ENCODE peak calls at places on chromosomes 5 and 9, in five cellular contexts. L, M, Q, G and O are unnamed samples.

GRCh38 chr5:2898661-2899060 is 147.2 kb upstream of the IRX2 start:
- DNase-seq in L (no peak), M (no peak), Q (no peak), G (no peak), O (peak)

GRCh38 chr5:88145205-88145602 is 123.4 kb downstream of the TMEM161B start:
- DNase-seq in L (no peak), M (no peak), Q (no peak), G (no peak), O (peak)

GRCh38 chr5:77623341-77623740 is 15.2 kb downstream of the OTP start:
- DNase-seq in L (no peak), M (no peak), Q (no peak), G (no peak), O (no peak)

GRCh38 chr5:98599016-98599415 is 174.4 kb upstream of the RGMB start:
- DNase-seq in L (no peak), M (no peak), Q (no peak), G (no peak), O (no peak)

GRCh38 chr5:113281194-113281593 is 153.6 kb downstream of the TSSK1B start:
- DNase-seq in L (no peak), M (no peak), Q (no peak), G (no peak), O (no peak)

GRCh38 chr5:88660326-88660946 is 222.5 kb downstream of the MEF2C start:
- DNase-seq in L (no peak), M (no peak), Q (peak), G (no peak), O (no peak)

GRCh38 chr5:56729488-56729887 is 85.9 kb upstream of the MAP3K1 start:
- DNase-seq in L (no peak), M (no peak), Q (no peak), G (no peak), O (no peak)

GRCh38 chr9:71795097-71795807 is 26.9 kb upstream of the CEMIP2 start:
- DNase-seq in L (no peak), M (no peak), Q (no peak), G (peak), O (no peak)

GRCh38 chr5:84709075-84709474 is 324.4 kb upstream of the EDIL3 start:
- DNase-seq in L (no peak), M (no peak), Q (no peak), G (no peak), O (no peak)
- TF ChIP-seq POLR2A in L (no peak), M (no peak), Q (no peak), G (no peak), O (no peak)

DNA sequence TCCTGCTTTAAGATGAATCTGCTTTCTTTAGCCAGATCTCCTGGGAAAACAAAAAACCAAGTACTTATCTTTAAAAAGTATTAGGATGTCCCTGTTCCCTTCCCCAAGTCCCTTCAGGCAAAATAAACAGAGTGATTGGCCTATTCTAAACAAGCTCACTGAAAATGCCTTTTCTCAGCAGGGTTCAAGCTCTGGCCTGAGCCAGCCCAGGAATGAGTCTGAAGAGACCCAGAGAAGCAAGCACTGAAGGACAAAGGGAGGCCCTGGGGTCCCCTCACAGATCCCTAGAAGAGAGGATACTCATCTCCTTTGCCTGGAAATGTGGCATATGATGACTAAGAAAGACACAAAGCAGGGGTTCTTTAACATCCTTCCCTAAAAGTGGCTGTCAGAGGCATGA is 66.8 kb upstream of the MAP1B start:
- DNase-seq in L (no peak), M (no peak), Q (no peak), G (no peak), O (no peak)
- TF ChIP-seq POLR2AphosphoS5 in L (no peak), M (no peak), Q (no peak), G (no peak), O (no peak)

DNA sequence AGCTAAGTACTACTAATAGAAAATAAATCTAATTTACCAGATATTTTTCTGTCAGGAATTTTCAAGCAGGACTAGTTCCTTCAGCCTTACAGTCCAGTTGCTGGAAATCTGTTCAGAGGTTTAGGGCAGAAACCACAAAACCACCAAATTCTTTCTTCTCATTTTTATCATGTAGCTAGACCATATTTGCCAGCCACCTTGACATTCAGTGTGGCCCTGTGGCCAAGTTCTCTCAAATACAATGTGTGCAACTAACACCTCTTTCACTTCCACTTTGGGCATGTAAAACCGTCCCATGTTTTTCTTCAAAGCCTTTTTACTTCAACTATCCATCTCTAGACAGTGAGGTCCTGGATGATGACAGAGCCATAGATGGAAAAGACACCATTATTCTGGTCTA is 1133.2 kb upstream of the CDH18 start:
- DNase-seq in L (no peak), M (no peak), Q (no peak), G (no peak), O (no peak)
- TF ChIP-seq POLR2A in L (no peak), M (no peak), Q (no peak), G (no peak), O (no peak)

GRCh38 chr5:25009063-25009462 is 364.3 kb upstream of the CDH10 start:
- DNase-seq in L (no peak), M (no peak), Q (no peak), G (no peak), O (no peak)
- TF ChIP-seq POLR2AphosphoS5 in L (no peak), M (no peak), Q (no peak), G (no peak), O (no peak)

GRCh38 chr5:141763526-141763925 is 81.5 kb upstream of the ARAP3 start:
- DNase-seq in L (no peak), M (no peak), Q (no peak), G (no peak), O (no peak)
- TF ChIP-seq POLR2A in L (no peak), M (no peak), Q (no peak), G (no peak), O (no peak)

GRCh38 chr5:66646570-66646969 is 50.4 kb downstream of the MAST4 start:
- DNase-seq in L (no peak), M (no peak), Q (no peak), G (no peak), O (no peak)
- TF ChIP-seq POLR2AphosphoS5 in L (no peak), M (no peak), Q (no peak), G (no peak), O (no peak)

DNA sequence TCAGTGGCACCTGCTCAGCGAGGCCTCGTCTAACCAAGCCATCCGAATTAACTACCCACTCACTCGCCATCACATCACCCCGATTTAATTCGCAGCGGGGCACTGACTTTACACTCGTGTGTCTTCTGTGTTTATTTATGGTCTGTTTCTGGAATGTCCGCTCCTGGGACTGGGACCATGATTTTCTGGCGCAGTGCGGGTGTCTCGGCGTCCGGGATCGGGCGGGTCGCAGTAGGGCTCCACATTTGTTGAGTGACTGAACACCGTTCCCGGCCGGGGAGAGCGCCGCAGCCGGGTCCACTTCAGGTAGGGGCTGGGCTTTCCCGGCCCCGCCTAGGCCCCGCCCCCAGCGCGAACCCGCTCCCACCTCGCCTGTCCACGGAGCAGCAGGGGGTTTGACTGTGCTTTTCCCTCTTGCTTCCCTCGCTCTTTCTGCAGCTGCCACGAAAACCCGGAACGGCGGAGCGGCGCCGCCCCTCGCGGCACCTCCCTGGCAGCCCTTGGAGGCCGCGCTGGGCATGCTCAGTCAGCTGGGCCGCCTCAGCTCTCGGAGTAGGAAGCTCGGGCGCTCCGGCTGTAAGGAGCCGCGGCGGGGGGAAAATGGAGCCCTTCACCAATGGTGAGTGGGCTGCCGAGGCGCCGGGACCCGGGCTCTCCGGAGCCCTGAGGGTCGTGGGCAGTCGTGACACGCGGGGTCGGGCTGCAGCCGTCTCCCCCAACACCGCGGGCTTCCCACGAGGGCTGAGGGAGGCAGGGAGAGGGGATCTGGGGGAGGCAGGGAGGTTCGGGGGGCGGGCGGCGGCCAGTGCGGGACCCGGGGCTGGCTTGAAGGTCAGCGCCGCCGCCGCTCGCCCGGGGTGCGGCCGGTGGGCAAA is at the start of gene LNPEP:
- DNase-seq in L (peak), M (peak), Q (peak), G (peak), O (peak)
- TF ChIP-seq POLR2A in L (peak), M (no peak), Q (peak), G (no peak), O (peak)